ENCODE peak calls at places on chromosomes 6 and 20, in four cellular contexts. O is HepG2, X is SK-N-SH, M is GM12878. S is an unnamed sample.

GRCh38 chr6:4664117-4664626 is 112.0 kb upstream of the CDYL start:
- DNase-seq in X (no peak), O (no peak), M (no peak), S (no peak)

GRCh38 chr6:157762636-157763035 is 60.4 kb upstream of the SNX9 start:
- DNase-seq in O (peak), M (no peak), X (no peak), S (no peak)

GRCh38 chr20:16982091-16982726 is 234.1 kb downstream of the OTOR start:
- DNase-seq in X (no peak), M (no peak), O (no peak), S (no peak)

GRCh38 chr6:158797331-158798202 is 21.6 kb downstream of the EZR start:
- DNase-seq in M (no peak), X (no peak), O (no peak), S (no peak)

GRCh38 chr20:59455392-59456341 is 148.7 kb upstream of the PHACTR3 start:
- DNase-seq in M (no peak), O (no peak), X (peak), S (peak)

GRCh38 chr20:57059055-57059617 is 207.3 kb downstream of the BMP7 start:
- DNase-seq in X (no peak), M (no peak), O (no peak), S (no peak)

GRCh38 chr6:43402819-43403218 is 24.5 kb upstream of the ABCC10 start:
- DNase-seq in X (no peak), O (no peak), M (no peak), S (peak)

GRCh38 chr6:2632943-2633584 is 117.7 kb downstream of the MYLK4 start:
- DNase-seq in X (no peak), O (no peak), M (no peak), S (no peak)

GRCh38 chr20:31595654-31596411 is 9.3 kb upstream of the ID1 start:
- DNase-seq in X (peak), O (peak), M (no peak), S (peak)

GRCh38 chr6:11294263-11294662 is 61.8 kb upstream of the NEDD9 start:
- DNase-seq in M (no peak), O (no peak), X (no peak), S (no peak)

GRCh38 chr20:24632581-24632980 is 163.2 kb downstream of the SYNDIG1 start:
- DNase-seq in M (no peak), O (no peak), X (no peak), S (no peak)

GRCh38 chr6:129105793-129106192 is 222.9 kb downstream of the LAMA2 start:
- DNase-seq in M (no peak), X (no peak), O (no peak), S (no peak)

GRCh38 chr20:44326391-44327159 is 10.3 kb upstream of the R3HDML start:
- DNase-seq in X (peak), O (no peak), M (no peak), S (no peak)

GRCh38 chr6:2576499-2576898 is 174.2 kb downstream of the MYLK4 start:
- DNase-seq in M (no peak), O (peak), X (no peak), S (no peak)

GRCh38 chr6:4287811-4288244 is 152.5 kb upstream of the ECI2 start:
- DNase-seq in O (no peak), M (no peak), X (peak), S (no peak)

GRCh38 chr20:51738877-51739447 is 29.2 kb downstream of the ATP9A start:
- DNase-seq in O (no peak), X (no peak), M (no peak), S (peak)

GRCh38 chr6:45983041-45983440 is 32.6 kb downstream of the CLIC5 start:
- DNase-seq in M (no peak), X (no peak), O (no peak), S (no peak)

GRCh38 chr6:30841644-30842504 is 42.4 kb upstream of the DDR1 start:
- DNase-seq in M (no peak), X (no peak), O (no peak), S (no peak)

GRCh38 chr6:71187136-71187535 is 101.5 kb upstream of the OGFRL1 start:
- DNase-seq in X (no peak), O (no peak), M (no peak), S (no peak)
- TF ChIP-seq PBX3 in X (no peak), O (no peak), M (no peak), S (no peak)

GRCh38 chr6:165439928-165440554 is 130.6 kb upstream of the C6orf118 start:
- DNase-seq in M (no peak), O (peak), X (peak), S (peak)
- TF ChIP-seq PBX3 in M (no peak), O (no peak), X (no peak), S (no peak)

DNA sequence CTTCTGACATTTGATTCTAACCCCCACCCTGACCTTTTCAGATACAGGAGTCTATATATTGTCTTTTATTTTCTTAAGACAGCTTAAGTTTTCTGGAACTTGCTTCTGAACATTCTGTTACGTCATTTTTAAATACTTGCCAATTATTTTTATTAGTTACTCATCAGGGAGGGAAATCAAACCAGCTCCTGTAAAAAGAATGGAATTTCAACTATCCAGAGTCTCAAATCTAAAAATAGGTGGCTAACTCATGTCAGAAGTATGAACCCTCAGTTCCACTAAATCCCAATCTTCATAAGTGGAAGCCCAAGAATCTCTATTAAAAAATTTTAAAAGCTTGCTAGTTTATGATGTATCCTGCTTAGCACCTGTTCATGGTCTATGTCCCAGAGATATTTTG is 900.0 kb downstream of the KIF16B start:
- DNase-seq in X (no peak), O (no peak), M (no peak), S (no peak)
- TF ChIP-seq PBX3 in X (no peak), O (no peak), M (no peak), S (no peak)

DNA sequence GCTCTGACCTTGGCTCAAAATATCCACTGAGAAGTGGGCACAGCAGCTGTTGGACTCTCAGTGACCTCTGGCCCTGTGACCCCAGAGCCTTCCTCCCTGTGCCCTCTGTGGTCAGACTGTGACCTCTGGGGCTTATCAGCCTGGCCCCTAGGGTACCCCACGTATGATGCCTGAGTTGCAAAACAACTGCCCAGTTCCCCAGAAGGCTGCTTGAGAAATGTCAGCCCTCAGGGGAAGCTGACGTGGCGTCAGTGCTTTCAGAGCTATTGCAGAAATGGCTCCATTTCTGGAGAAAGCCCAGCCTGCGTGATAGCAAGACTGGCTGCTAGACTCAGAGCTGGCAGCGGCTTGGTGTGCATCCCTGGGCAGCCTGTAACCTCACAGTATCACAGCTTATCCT is 31.5 kb upstream of the TGM2 start:
- DNase-seq in M (no peak), O (no peak), X (no peak), S (no peak)
- TF ChIP-seq PBX3 in M (no peak), O (no peak), X (no peak), S (no peak)

DNA sequence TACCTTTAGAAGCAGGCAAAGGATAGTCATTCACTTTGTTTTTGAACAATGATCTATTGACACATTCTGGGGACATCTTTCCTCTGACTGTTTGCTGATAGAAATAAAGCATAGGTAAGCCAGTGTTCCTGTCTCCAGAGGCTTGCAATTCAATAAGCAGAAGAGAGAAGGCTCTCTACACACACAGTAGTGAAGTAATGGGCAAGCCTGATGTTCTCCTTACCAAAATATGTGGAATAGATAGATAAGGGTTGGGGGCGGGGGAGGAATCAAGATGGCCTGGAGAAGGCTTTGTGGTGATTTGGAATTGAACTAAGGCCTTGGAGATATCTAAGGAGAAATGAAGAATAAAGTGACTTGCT is 27.3 kb downstream of the PAQR8 start:
- DNase-seq in O (peak), M (no peak), X (peak), S (no peak)
- TF ChIP-seq PBX3 in O (no peak), M (no peak), X (no peak), S (no peak)

DNA sequence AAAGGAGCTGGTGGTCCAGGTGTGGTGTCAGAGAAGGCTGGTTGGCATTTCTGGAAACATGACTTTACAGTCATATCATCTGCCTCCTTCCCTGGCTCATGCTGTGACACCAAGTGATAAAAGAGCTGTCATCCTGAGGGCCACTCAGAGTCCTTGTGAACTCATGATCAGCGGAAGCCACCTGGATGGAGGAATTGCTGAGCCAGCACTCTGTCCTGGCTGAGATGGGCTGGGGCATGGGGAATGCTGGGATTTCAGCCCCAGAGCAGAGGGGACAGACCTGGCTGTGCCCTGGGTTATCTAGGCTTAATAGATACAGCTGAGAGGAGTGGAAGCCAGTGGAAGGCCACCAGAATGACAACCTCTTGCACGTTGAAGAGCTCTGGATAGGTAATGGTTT is 214.3 kb downstream of the DHX35 start:
- DNase-seq in X (no peak), O (no peak), M (no peak), S (no peak)
- TF ChIP-seq PBX3 in X (no peak), O (no peak), M (no peak), S (no peak)

DNA sequence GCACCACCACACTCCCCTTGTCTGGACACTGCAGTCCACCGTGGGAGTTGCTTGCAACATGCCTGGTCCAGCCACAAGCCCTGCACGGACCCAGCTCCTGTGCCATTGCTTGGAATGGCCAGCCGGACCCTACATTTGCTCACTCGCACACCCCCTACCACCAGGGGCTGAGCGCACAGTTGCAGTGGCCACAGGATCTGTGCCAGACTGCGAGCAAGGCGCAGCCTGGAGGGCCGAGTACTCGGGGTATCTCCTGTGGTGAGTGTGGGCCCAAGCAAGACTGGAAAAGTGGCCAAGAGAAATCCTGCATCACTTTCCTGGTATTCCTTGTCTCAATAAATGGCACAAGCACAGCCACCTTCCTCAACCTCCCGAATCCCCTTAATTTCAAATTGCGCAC is 85.4 kb upstream of the SAMD5 start:
- DNase-seq in O (no peak), X (no peak), M (no peak), S (no peak)
- TF ChIP-seq PBX3 in O (no peak), X (no peak), M (no peak), S (no peak)

S was measured in A549.